ENCODE peak calls at places on chromosome 16, in six cellular contexts. E is keratinocyte, N is iPS-NIHi11, I is body of pancreas, V is GM13977, G is H7. A is an unnamed sample.

GRCh38 chr16:8660841-8661301 is 13.5 kb upstream of the ABAT start:
- DNase-seq in E (no peak), N (peak), I (peak), V (peak), G (peak), A (peak)

GRCh38 chr16:86092586-86093480 is 193.9 kb downstream of the IRF8 start:
- DNase-seq in E (no peak), N (no peak), I (no peak), V (no peak), G (no peak), A (no peak)

GRCh38 chr16:85238233-85238647 is 126.0 kb upstream of the CIBAR2 start:
- DNase-seq in E (no peak), N (peak), I (peak), V (no peak), G (peak), A (no peak)

GRCh38 chr16:75294773-75295172 is 43.3 kb upstream of the BCAR1 start:
- DNase-seq in E (no peak), N (no peak), I (no peak), V (no peak), G (no peak), A (no peak)

GRCh38 chr16:56941856-56942331 is 10.0 kb downstream of the HERPUD1 start:
- DNase-seq in E (no peak), N (no peak), I (no peak), V (no peak), G (no peak), A (no peak)

GRCh38 chr16:57469046-57469445 is 6.6 kb downstream of the POLR2C start:
- DNase-seq in E (no peak), N (no peak), I (no peak), V (no peak), G (no peak), A (no peak)

GRCh38 chr16:8931864-8932263 is 31.8 kb downstream of the USP7 start:
- DNase-seq in E (no peak), N (peak), I (peak), V (no peak), G (peak), A (peak)

GRCh38 chr16:88382491-88383400 is at the start of gene ZNF469:
- DNase-seq in E (no peak), N (peak), I (no peak), V (no peak), G (peak), A (no peak)

GRCh38 chr16:22008215-22009142 is 568 bp downstream of the MOSMO start:
- DNase-seq in E (no peak), N (peak), I (peak), V (peak), G (peak), A (no peak)

GRCh38 chr16:72198641-72199250 is 26.8 kb upstream of the PMFBP1 start:
- DNase-seq in E (no peak), N (peak), I (peak), V (no peak), G (peak), A (no peak)

GRCh38 chr16:88561485-88562369 is 8.5 kb upstream of the ZC3H18 start:
- DNase-seq in E (no peak), N (peak), I (peak), V (peak), G (peak), A (peak)

GRCh38 chr16:85991856-85992255 is 92.9 kb downstream of the IRF8 start:
- DNase-seq in E (no peak), N (no peak), I (no peak), V (no peak), G (no peak), A (no peak)

GRCh38 chr16:84013787-84014569 is 28.6 kb downstream of the SLC38A8 start:
- DNase-seq in E (peak), N (peak), I (peak), V (peak), G (peak), A (peak)

GRCh38 chr16:55508941-55509920 is at the start of gene LPCAT2:
- DNase-seq in E (no peak), N (peak), I (peak), V (peak), G (peak), A (peak)

GRCh38 chr16:57273359-57273758 is 11.1 kb downstream of the PLLP start:
- DNase-seq in E (no peak), N (no peak), I (no peak), V (no peak), G (peak), A (no peak)